ENCODE peak calls at places on chromosomes 4 and X, in seven cellular contexts. Y, J, T, X, Q, R and M are unnamed samples.

GRCh38 chr4:92304636-92305035 is 870 bp downstream of the GRID2 start:
- DNase-seq in Y (peak; percentile 6), R (no peak), J (no peak), X (no peak), T (no peak), Q (no peak), M (no peak)

GRCh38 chrX:140572724-140573123 is 67.9 kb upstream of the SOX3 start:
- DNase-seq in Y (peak; percentile 18), X (peak; percentile 46), T (peak; percentile 15), Q (no peak), J (no peak), R (no peak), M (no peak)

GRCh38 chr4:38760915-38761314 is 21.9 kb downstream of the TLR10 start:
- DNase-seq in J (no peak), Q (no peak), X (no peak), T (no peak), R (no peak), Y (no peak), M (no peak)

GRCh38 chrX:9797961-9798360 is 11.7 kb downstream of the SHROOM2 start:
- DNase-seq in X (no peak), J (no peak), R (no peak), Q (no peak), T (no peak), Y (no peak), M (no peak)

GRCh38 chr4:43990968-43991367 is 457.6 kb downstream of the KCTD8 start:
- DNase-seq in J (no peak), R (no peak), Q (no peak), X (no peak), T (no peak), Y (no peak), M (no peak)

GRCh38 chr4:73676881-73677323 is 56.7 kb upstream of the RASSF6 start:
- DNase-seq in Q (no peak), Y (no peak), R (no peak), T (peak; percentile 59), X (no peak), J (no peak), M (no peak)

GRCh38 chr4:82431026-82431745 is 796 bp downstream of the ENOPH1 start:
- DNase-seq in J (no peak), T (no peak), X (no peak), Y (peak; percentile 38), R (no peak), Q (peak; percentile 83), M (peak; percentile 65)

GRCh38 chr4:22179124-22179874 is 230.7 kb upstream of the KCNIP4 start:
- DNase-seq in Q (no peak), R (peak; percentile 49), T (peak; percentile 97), Y (peak; percentile 70), J (no peak), X (no peak), M (no peak)

GRCh38 chr4:182192511-182193181 is 50.6 kb upstream of the TENM3 start:
- DNase-seq in J (no peak), R (no peak), Q (no peak), X (no peak), T (peak; percentile 75), Y (no peak), M (no peak)

GRCh38 chrX:154378059-154378798 is 866 bp upstream of the EMD start:
- DNase-seq in Q (peak; percentile 83), X (no peak), Y (peak; percentile 71), J (peak; percentile 61), R (no peak), T (peak; percentile 48), M (peak; percentile 75)

GRCh38 chrX:3697701-3698279 is 15.7 kb downstream of the PRKX start:
- DNase-seq in Q (no peak), R (no peak), Y (no peak), X (no peak), J (no peak), T (peak; percentile 83), M (no peak)

GRCh38 chr4:53937918-53938317 is 126.5 kb downstream of the CHIC2 start:
- DNase-seq in R (no peak), X (no peak), T (peak; percentile 80), J (no peak), Y (peak; percentile 47), Q (no peak), M (no peak)

GRCh38 chr4:21367567-21367966 is 581.0 kb downstream of the KCNIP4 start:
- DNase-seq in Y (no peak), X (no peak), R (no peak), Q (no peak), T (no peak), J (no peak), M (no peak)

GRCh38 chr4:75666299-75666698 is 6.9 kb downstream of the G3BP2 start:
- DNase-seq in X (no peak), T (no peak), J (no peak), Y (no peak), Q (no peak), R (no peak), M (no peak)